ENCODE peak calls at places on chromosomes 5 and 9, in ten cellular contexts. One of them, this sample, is unnamed.

GRCh38 chr5:39399135-39400036 is 25.4 kb downstream of the DAB2 start:
- DNase-seq in fibroblast of the aortic adventitia: peak; percentile 99
- DNase-seq in cardiac fibroblast: peak; percentile 97
- DNase-seq in body of pancreas: no peak
- DNase-seq in tibial artery: no peak
- DNase-seq in CD8-positive, alpha-beta T cell: no peak
- DNase-seq in left ventricle myocardium inferior: no peak
- DNase-seq in A673: peak; percentile 94
- DNase-seq in uterus: peak; percentile 71
- DNase-seq in transverse colon: no peak
- DNase-seq in this sample: peak; percentile 99

GRCh38 chr5:115785395-115786009 is 31.0 kb downstream of the CDO1 start:
- DNase-seq in CD8-positive, alpha-beta T cell: no peak
- DNase-seq in tibial artery: no peak
- DNase-seq in uterus: no peak
- DNase-seq in fibroblast of the aortic adventitia: peak; percentile 30
- DNase-seq in cardiac fibroblast: no peak
- DNase-seq in body of pancreas: no peak
- DNase-seq in A673: no peak
- DNase-seq in left ventricle myocardium inferior: no peak
- DNase-seq in transverse colon: no peak
- DNase-seq in this sample: peak; percentile 55

GRCh38 chr5:34534237-34535108 is 121.7 kb upstream of the RAI14 start:
- DNase-seq in A673: no peak
- DNase-seq in fibroblast of the aortic adventitia: peak; percentile 95
- DNase-seq in uterus: no peak
- DNase-seq in cardiac fibroblast: peak; percentile 91
- DNase-seq in CD8-positive, alpha-beta T cell: no peak
- DNase-seq in left ventricle myocardium inferior: no peak
- DNase-seq in transverse colon: no peak
- DNase-seq in tibial artery: no peak
- DNase-seq in body of pancreas: no peak
- DNase-seq in this sample: peak; percentile 90

GRCh38 chr5:109645591-109646236 is 44.0 kb upstream of the MAN2A1 start:
- DNase-seq in left ventricle myocardium inferior: no peak
- DNase-seq in body of pancreas: no peak
- DNase-seq in uterus: no peak
- DNase-seq in cardiac fibroblast: no peak
- DNase-seq in fibroblast of the aortic adventitia: no peak
- DNase-seq in transverse colon: no peak
- DNase-seq in tibial artery: no peak
- DNase-seq in A673: peak; percentile 95
- DNase-seq in CD8-positive, alpha-beta T cell: no peak
- DNase-seq in this sample: no peak

GRCh38 chr5:36035696-36036095 is 31.0 kb downstream of the UGT3A2 start:
- DNase-seq in cardiac fibroblast: no peak
- DNase-seq in transverse colon: no peak
- DNase-seq in fibroblast of the aortic adventitia: no peak
- DNase-seq in tibial artery: no peak
- DNase-seq in left ventricle myocardium inferior: no peak
- DNase-seq in uterus: no peak
- DNase-seq in A673: no peak
- DNase-seq in CD8-positive, alpha-beta T cell: no peak
- DNase-seq in body of pancreas: no peak
- DNase-seq in this sample: no peak

GRCh38 chr5:127930311-127930710 is 153.3 kb upstream of the SLC12A2 start:
- DNase-seq in left ventricle myocardium inferior: no peak
- DNase-seq in CD8-positive, alpha-beta T cell: no peak
- DNase-seq in fibroblast of the aortic adventitia: peak; percentile 80
- DNase-seq in transverse colon: no peak
- DNase-seq in uterus: no peak
- DNase-seq in tibial artery: no peak
- DNase-seq in body of pancreas: no peak
- DNase-seq in A673: no peak
- DNase-seq in cardiac fibroblast: peak; percentile 51
- DNase-seq in this sample: no peak

GRCh38 chr9:120545691-120546565 is 34.0 kb downstream of the CDK5RAP2 start:
- DNase-seq in left ventricle myocardium inferior: no peak
- DNase-seq in transverse colon: no peak
- DNase-seq in uterus: no peak
- DNase-seq in CD8-positive, alpha-beta T cell: no peak
- DNase-seq in tibial artery: no peak
- DNase-seq in A673: no peak
- DNase-seq in body of pancreas: no peak
- DNase-seq in cardiac fibroblast: no peak
- DNase-seq in fibroblast of the aortic adventitia: no peak
- DNase-seq in this sample: no peak

GRCh38 chr9:128505414-128505765 is 871 bp downstream of the GLE1 start:
- DNase-seq in tibial artery: no peak
- DNase-seq in transverse colon: no peak
- DNase-seq in left ventricle myocardium inferior: no peak
- DNase-seq in CD8-positive, alpha-beta T cell: no peak
- DNase-seq in A673: no peak
- DNase-seq in body of pancreas: no peak
- DNase-seq in fibroblast of the aortic adventitia: peak; percentile 56
- DNase-seq in uterus: no peak
- DNase-seq in cardiac fibroblast: peak; percentile 39
- DNase-seq in this sample: peak; percentile 67

GRCh38 chr9:133002147-133003070 is 23.9 kb downstream of the GFI1B start:
- DNase-seq in cardiac fibroblast: no peak
- DNase-seq in fibroblast of the aortic adventitia: no peak
- DNase-seq in CD8-positive, alpha-beta T cell: no peak
- DNase-seq in tibial artery: no peak
- DNase-seq in body of pancreas: no peak
- DNase-seq in A673: no peak
- DNase-seq in uterus: no peak
- DNase-seq in left ventricle myocardium inferior: no peak
- DNase-seq in transverse colon: no peak
- DNase-seq in this sample: no peak

GRCh38 chr9:128747233-128747632 is 23.3 kb upstream of the ZDHHC12 start:
- DNase-seq in cardiac fibroblast: no peak
- DNase-seq in tibial artery: no peak
- DNase-seq in uterus: no peak
- DNase-seq in body of pancreas: no peak
- DNase-seq in A673: no peak
- DNase-seq in left ventricle myocardium inferior: no peak
- DNase-seq in fibroblast of the aortic adventitia: no peak
- DNase-seq in CD8-positive, alpha-beta T cell: no peak
- DNase-seq in transverse colon: no peak
- DNase-seq in this sample: no peak

GRCh38 chr5:141783599-141784296 is 94.5 kb downstream of the PCDH1 start:
- DNase-seq in CD8-positive, alpha-beta T cell: no peak
- DNase-seq in fibroblast of the aortic adventitia: no peak
- DNase-seq in transverse colon: no peak
- DNase-seq in body of pancreas: no peak
- DNase-seq in cardiac fibroblast: no peak
- DNase-seq in tibial artery: no peak
- DNase-seq in A673: no peak
- DNase-seq in left ventricle myocardium inferior: no peak
- DNase-seq in uterus: no peak
- DNase-seq in this sample: no peak

GRCh38 chr5:143140492-143141231 is 262.8 kb downstream of the NR3C1 start:
- DNase-seq in body of pancreas: peak; percentile 82
- DNase-seq in fibroblast of the aortic adventitia: no peak
- DNase-seq in left ventricle myocardium inferior: no peak
- DNase-seq in A673: no peak
- DNase-seq in CD8-positive, alpha-beta T cell: no peak
- DNase-seq in cardiac fibroblast: no peak
- DNase-seq in uterus: no peak
- DNase-seq in transverse colon: peak; percentile 64
- DNase-seq in tibial artery: no peak
- DNase-seq in this sample: no peak

GRCh38 chr9:35645736-35646582 is 4.8 kb downstream of the SIT1 start:
- DNase-seq in A673: no peak
- DNase-seq in fibroblast of the aortic adventitia: no peak
- DNase-seq in transverse colon: peak; percentile 65
- DNase-seq in cardiac fibroblast: no peak
- DNase-seq in uterus: peak; percentile 59
- DNase-seq in left ventricle myocardium inferior: no peak
- DNase-seq in CD8-positive, alpha-beta T cell: no peak
- DNase-seq in body of pancreas: peak; percentile 67
- DNase-seq in tibial artery: peak; percentile 29
- DNase-seq in this sample: no peak

DNA sequence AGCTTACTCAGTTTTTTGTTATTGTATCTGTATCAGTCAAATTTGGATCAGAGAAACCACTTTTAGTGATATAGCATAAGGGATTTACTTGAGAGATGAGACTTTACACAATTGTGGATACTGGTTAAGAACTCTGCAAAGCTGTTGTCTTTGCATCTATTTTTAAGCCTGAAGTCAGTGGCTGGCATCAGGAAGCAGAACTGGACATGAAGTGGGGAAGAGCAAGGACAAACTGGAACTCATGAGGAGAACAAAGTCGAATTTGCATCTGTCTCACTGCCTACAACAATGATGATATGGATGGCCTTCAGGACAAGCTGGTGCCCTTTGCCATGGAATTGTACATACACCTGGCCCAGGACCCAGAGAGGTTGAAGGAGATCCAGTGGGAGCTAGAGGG is 15.8 kb upstream of the MYORG start:
- DNase-seq in fibroblast of the aortic adventitia: no peak
- DNase-seq in uterus: no peak
- DNase-seq in CD8-positive, alpha-beta T cell: no peak
- DNase-seq in body of pancreas: no peak
- DNase-seq in left ventricle myocardium inferior: no peak
- DNase-seq in transverse colon: no peak
- DNase-seq in cardiac fibroblast: no peak
- DNase-seq in A673: no peak
- DNase-seq in tibial artery: no peak
- DNase-seq in this sample: no peak
- H3K4me3 ChIP-seq in fibroblast of the aortic adventitia: no peak overlapping the region
- H3K4me3 ChIP-seq in uterus: no peak overlapping the region
- H3K4me3 ChIP-seq in CD8-positive, alpha-beta T cell: no peak overlapping the region
- H3K4me3 ChIP-seq in body of pancreas: no peak overlapping the region
- H3K4me3 ChIP-seq in left ventricle myocardium inferior: no peak overlapping the region
- H3K4me3 ChIP-seq in transverse colon: no peak overlapping the region
- H3K4me3 ChIP-seq in cardiac fibroblast: no peak overlapping the region
- H3K4me3 ChIP-seq in A673: no peak overlapping the region
- H3K4me3 ChIP-seq in tibial artery: no peak overlapping the region
- H3K4me3 ChIP-seq in this sample: no peak overlapping the region

DNA sequence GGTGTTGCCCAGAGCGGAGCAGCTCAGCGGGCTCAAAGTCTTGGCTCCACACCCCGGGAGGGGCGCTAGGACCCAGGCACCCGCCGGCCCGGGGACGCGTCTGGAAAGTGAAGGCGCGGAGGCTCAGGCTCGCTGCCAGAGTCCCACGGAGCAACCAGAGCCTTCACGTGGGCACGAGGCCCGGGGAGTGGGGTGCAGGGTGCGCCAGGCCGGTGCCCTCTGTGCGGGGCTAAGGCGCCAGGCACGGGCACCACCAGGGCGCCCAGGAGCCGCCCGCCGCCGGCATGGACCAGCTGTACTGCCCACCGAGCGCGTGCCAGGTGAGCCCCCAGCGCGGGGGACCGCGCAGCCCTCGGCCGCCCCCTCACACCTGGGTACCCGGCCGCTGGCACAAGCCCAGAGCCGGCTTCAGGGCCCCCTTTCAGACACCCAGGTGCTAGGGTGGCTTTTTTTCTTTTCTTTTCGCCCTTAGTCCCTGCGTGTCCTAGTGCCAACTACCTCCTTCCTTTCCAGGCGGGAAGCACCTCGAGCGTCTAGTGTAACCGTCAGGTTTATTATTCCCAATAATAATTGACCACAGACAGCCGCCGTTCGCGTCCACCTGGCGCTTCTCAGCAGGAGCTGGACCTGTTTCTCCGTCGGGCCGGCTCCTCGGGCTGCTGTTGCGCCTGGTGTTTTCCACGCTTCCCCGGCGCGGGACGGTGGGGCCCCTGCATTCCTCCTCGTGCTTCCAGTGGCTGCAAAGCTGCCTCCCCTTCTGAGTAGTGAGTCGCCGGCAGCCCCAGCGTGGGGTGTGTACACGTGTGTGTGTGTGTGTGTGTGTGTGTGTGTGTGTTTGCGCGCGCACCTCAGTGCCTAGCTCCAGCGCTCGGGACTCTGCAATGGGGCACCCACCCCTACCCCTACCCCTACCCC is 30.1 kb upstream of the PDE8B start:
- DNase-seq in cardiac fibroblast: no peak
- DNase-seq in transverse colon: peak; percentile 41
- DNase-seq in body of pancreas: peak; percentile 74
- DNase-seq in tibial artery: peak; percentile 25
- DNase-seq in fibroblast of the aortic adventitia: no peak
- DNase-seq in uterus: no peak
- DNase-seq in A673: peak; percentile 30
- DNase-seq in CD8-positive, alpha-beta T cell: no peak
- DNase-seq in left ventricle myocardium inferior: peak; percentile 17
- DNase-seq in this sample: no peak
- TF ChIP-seq CTCF in cardiac fibroblast: no peak
- TF ChIP-seq CTCF in transverse colon: no peak
- TF ChIP-seq CTCF in body of pancreas: no peak
- TF ChIP-seq CTCF in tibial artery: no peak
- TF ChIP-seq CTCF in fibroblast of the aortic adventitia: no peak
- TF ChIP-seq CTCF in uterus: no peak
- TF ChIP-seq CTCF in A673: no peak
- TF ChIP-seq CTCF in CD8-positive, alpha-beta T cell: no peak
- TF ChIP-seq CTCF in left ventricle myocardium inferior: no peak
- TF ChIP-seq CTCF in this sample: no peak

DNA sequence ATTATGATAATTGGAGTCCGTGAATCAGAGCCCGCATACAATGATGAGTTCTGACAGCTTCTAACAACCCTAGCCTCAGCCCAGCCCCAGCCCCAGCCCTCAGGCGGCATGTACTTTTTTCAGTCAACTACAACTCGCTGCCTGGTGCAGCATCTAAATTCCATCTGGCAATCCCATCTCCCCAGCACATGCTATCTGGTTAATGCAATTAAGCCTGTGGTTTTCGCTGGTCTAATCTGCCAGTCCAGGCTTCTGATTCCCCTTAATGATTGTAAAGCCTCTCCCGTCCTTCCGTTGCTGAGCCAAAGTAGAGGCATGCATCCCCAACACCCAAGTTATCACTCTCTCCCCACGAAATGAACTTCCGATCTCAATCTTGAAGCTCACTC is 903 bp downstream of the ELAVL2 start:
- DNase-seq in tibial artery: no peak
- DNase-seq in A673: no peak
- DNase-seq in cardiac fibroblast: no peak
- DNase-seq in fibroblast of the aortic adventitia: no peak
- DNase-seq in body of pancreas: no peak
- DNase-seq in uterus: no peak
- DNase-seq in transverse colon: no peak
- DNase-seq in left ventricle myocardium inferior: no peak
- DNase-seq in CD8-positive, alpha-beta T cell: no peak
- DNase-seq in this sample: no peak
- H3K4me3 ChIP-seq in tibial artery: peak overlapping the region; percentile 37
- H3K4me3 ChIP-seq in A673: no peak overlapping the region
- H3K4me3 ChIP-seq in cardiac fibroblast: peak overlapping the region; percentile 0
- H3K4me3 ChIP-seq in fibroblast of the aortic adventitia: peak overlapping the region; percentile 65
- H3K4me3 ChIP-seq in body of pancreas: no peak overlapping the region
- H3K4me3 ChIP-seq in uterus: peak overlapping the region; percentile 38
- H3K4me3 ChIP-seq in transverse colon: peak overlapping the region; percentile 33
- H3K4me3 ChIP-seq in left ventricle myocardium inferior: peak overlapping the region; percentile 61
- H3K4me3 ChIP-seq in CD8-positive, alpha-beta T cell: peak overlapping the region; percentile 37
- H3K4me3 ChIP-seq in this sample: peak overlapping the region; percentile 44

DNA sequence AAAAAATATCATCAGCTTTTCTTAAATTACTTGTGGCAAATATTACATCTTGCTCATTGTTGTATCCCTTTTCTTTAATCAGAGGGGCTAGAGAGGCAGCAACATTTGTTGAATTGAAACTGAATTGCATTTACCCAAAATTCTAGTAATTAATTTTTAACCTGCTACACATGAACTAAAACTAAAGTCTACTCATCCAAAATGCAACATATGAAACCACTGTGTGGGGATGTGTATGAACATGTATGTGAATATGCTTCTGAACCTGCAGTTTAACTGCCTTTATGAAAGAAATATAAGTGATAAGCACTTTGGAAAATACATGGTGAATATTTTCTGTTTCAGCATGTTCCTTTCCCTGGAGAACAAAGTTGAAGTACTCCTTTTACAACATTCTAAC is 158.5 kb downstream of the KIAA0825 start:
- DNase-seq in transverse colon: no peak
- DNase-seq in tibial artery: no peak
- DNase-seq in left ventricle myocardium inferior: no peak
- DNase-seq in CD8-positive, alpha-beta T cell: no peak
- DNase-seq in A673: no peak
- DNase-seq in body of pancreas: no peak
- DNase-seq in cardiac fibroblast: no peak
- DNase-seq in uterus: no peak
- DNase-seq in fibroblast of the aortic adventitia: no peak
- DNase-seq in this sample: no peak
- TF ChIP-seq CTCF in transverse colon: no peak
- TF ChIP-seq CTCF in tibial artery: no peak
- TF ChIP-seq CTCF in left ventricle myocardium inferior: no peak
- TF ChIP-seq CTCF in CD8-positive, alpha-beta T cell: no peak
- TF ChIP-seq CTCF in A673: no peak
- TF ChIP-seq CTCF in body of pancreas: no peak
- TF ChIP-seq CTCF in cardiac fibroblast: no peak
- TF ChIP-seq CTCF in uterus: no peak
- TF ChIP-seq CTCF in fibroblast of the aortic adventitia: no peak
- TF ChIP-seq CTCF in this sample: no peak